ENCODE peak calls at places on chromosomes 13 and 19, in seven cellular contexts. M is thoracic aorta, X is ovary, O is lower lobe of right lung, P is Peyer's patch, V is uterus, F is MM.1S. L is an unnamed sample.

GRCh38 chr13:108003626-108004025 is 211.7 kb downstream of the LIG4 start:
- DNase-seq in M (no peak), X (no peak), O (no peak), P (no peak), V (no peak), F (no peak), L (no peak)

GRCh38 chr13:92967923-92968322 is 258.7 kb upstream of the GPC6 start:
- DNase-seq in M (no peak), X (no peak), O (no peak), P (no peak), V (no peak), F (peak; percentile 7), L (no peak)

GRCh38 chr19:40341601-40342482 is 6.4 kb downstream of the C19orf47 start:
- DNase-seq in M (peak; percentile 28), X (no peak), O (peak; percentile 72), P (no peak), V (no peak), F (no peak), L (no peak)

GRCh38 chr13:48501705-48502104 is 31.2 kb downstream of the RCBTB2 start:
- DNase-seq in M (no peak), X (no peak), O (no peak), P (no peak), V (no peak), F (no peak), L (no peak)

GRCh38 chr13:36344886-36345437 is 1.2 kb downstream of the SPART start:
- DNase-seq in M (no peak), X (peak; percentile 23), O (no peak), P (no peak), V (peak; percentile 29), F (no peak), L (peak; percentile 15)

GRCh38 chr19:41537789-41538188 is 38.2 kb upstream of the CEACAM21 start:
- DNase-seq in M (no peak), X (no peak), O (no peak), P (no peak), V (no peak), F (no peak), L (no peak)

GRCh38 chr13:34721631-34722144 is 220.4 kb upstream of the NBEA start:
- DNase-seq in M (no peak), X (no peak), O (no peak), P (no peak), V (no peak), F (no peak), L (no peak)

GRCh38 chr13:110973007-110973700 is 58.3 kb upstream of the ANKRD10 start:
- DNase-seq in M (no peak), X (no peak), O (no peak), P (no peak), V (no peak), F (no peak), L (no peak)

GRCh38 chr13:79802389-79803140 is 321.6 kb downstream of the NDFIP2 start:
- DNase-seq in M (no peak), X (no peak), O (no peak), P (no peak), V (no peak), F (no peak), L (no peak)

GRCh38 chr13:100694722-100695644 is 20.4 kb upstream of the TMTC4 start:
- DNase-seq in M (no peak), X (no peak), O (no peak), P (no peak), V (no peak), F (no peak), L (no peak)

GRCh38 chr13:113742000-113742441 is 17.0 kb upstream of the TMEM255B start:
- DNase-seq in M (no peak), X (no peak), O (peak; percentile 70), P (no peak), V (no peak), F (peak; percentile 90), L (no peak)

GRCh38 chr13:51781246-51782022 is 22.5 kb downstream of the DHRS12 start:
- DNase-seq in M (no peak), X (no peak), O (no peak), P (no peak), V (no peak), F (no peak), L (no peak)

GRCh38 chr13:44437356-44438233 is 64.0 kb downstream of the SERP2 start:
- DNase-seq in M (no peak), X (no peak), O (no peak), P (no peak), V (no peak), F (peak; percentile 39), L (no peak)

DNA sequence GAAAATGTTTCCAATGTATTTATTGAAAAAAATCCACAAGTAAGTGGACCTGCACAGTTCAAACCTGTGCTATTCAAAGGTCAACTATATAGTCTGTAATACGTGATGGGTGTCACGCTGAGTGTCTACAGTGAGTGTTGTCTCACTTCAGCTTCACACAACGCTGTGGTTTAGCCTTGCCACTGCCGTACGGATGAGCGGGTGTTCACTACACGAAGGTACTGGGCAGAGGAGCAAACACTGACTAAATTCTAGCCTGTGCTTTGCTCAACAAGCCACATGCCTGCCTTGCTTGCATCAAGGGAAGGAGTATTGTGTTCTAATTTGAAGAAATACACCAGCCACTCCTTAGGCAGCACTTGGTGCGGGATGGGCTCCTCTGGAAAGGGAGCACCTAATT is 3.4 kb upstream of the FFAR3 start:
- DNase-seq in M (no peak), X (no peak), O (peak; percentile 11), P (no peak), V (no peak), F (no peak), L (no peak)
- H3K27ac ChIP-seq in M (no peak overlapping the region), X (no peak overlapping the region), O (no peak overlapping the region), P (no peak overlapping the region), V (no peak overlapping the region), F (no peak overlapping the region), L (no peak overlapping the region)

GRCh38 chr19:1511989-1512338 is 855 bp downstream of the ADAMTSL5 start:
- DNase-seq in M (no peak), X (no peak), O (no peak), P (no peak), V (no peak), F (no peak), L (no peak)
- H3K27ac ChIP-seq in M (no peak overlapping the region), X (no peak overlapping the region), O (no peak overlapping the region), P (no peak overlapping the region), V (peak overlapping the region; percentile 91), F (no peak overlapping the region), L (no peak overlapping the region)

DNA sequence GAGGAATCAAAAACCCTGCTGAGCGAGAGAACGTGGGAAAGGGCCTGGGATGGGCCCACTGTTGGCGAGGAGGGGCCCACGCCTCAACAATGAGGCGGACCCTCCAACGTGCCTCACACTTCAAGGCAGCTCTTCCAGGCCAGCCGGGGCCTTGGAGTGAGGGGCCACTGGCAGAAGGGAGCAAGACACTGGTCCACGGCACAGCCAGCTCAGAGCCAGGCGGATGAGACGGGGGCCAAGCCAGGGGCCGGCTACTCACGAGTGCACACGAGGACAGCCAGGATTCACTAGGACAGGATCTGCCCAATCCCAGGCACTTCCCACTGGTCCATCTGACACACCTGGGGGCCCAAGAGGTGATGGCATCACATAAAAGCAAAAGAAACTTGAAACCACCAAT is 20.5 kb downstream of the ELL start:
- DNase-seq in M (no peak), X (no peak), O (no peak), P (no peak), V (no peak), F (no peak), L (no peak)
- H3K27ac ChIP-seq in M (peak overlapping the region; percentile 77), X (no peak overlapping the region), O (peak overlapping the region; percentile 69), P (peak overlapping the region; percentile 21), V (no peak overlapping the region), F (no peak overlapping the region), L (peak overlapping the region; percentile 64)

GRCh38 chr19:52690395-52691214 is 44.2 kb downstream of the ZNF611 start:
- DNase-seq in M (peak; percentile 82), X (peak; percentile 93), O (peak; percentile 97), P (peak; percentile 95), V (peak; percentile 96), F (peak; percentile 61), L (peak; percentile 82)

GRCh38 chr19:52689804-52690394 is 44.9 kb downstream of the ZNF611 start:
- DNase-seq in M (peak; percentile 4), X (peak; percentile 47), O (peak; percentile 66), P (peak; percentile 39), V (peak; percentile 39), F (no peak), L (peak; percentile 47)

GRCh38 chr19:52687658-52688057 is 47.2 kb downstream of the ZNF611 start:
- DNase-seq in M (no peak), X (no peak), O (no peak), P (no peak), V (no peak), F (no peak), L (no peak)

GRCh38 chr19:52685811-52686210 is 47.7 kb upstream of the ZNF83 start:
- DNase-seq in M (no peak), X (no peak), O (no peak), P (no peak), V (no peak), F (no peak), L (no peak)

GRCh38 chr19:52688335-52688734 is 46.5 kb downstream of the ZNF611 start:
- DNase-seq in M (no peak), X (no peak), O (no peak), P (no peak), V (no peak), F (no peak), L (no peak)
- H3K27ac ChIP-seq in M (peak overlapping the region; percentile 96), X (peak overlapping the region; percentile 80), O (no peak overlapping the region), P (no peak overlapping the region), V (peak overlapping the region; percentile 96), F (no peak overlapping the region), L (no peak overlapping the region)